ENCODE peak calls at places on chromosomes 3 and 15, in seven cellular contexts. R is GM12878, G is K562, W is GM12891, F is SK-N-SH, K is HepG2, D is H1. H is an unnamed sample.

GRCh38 chr15:90402230-90402629 is 14.2 kb downstream of the IQGAP1 start:
- DNase-seq in R (no peak), G (no peak), W (no peak), F (no peak), K (peak), D (no peak), H (no peak)

GRCh38 chr3:66177026-66177425 is 43.8 kb upstream of the SLC25A26 start:
- DNase-seq in R (no peak), G (no peak), W (no peak), F (no peak), K (no peak), D (no peak), H (no peak)

GRCh38 chr3:79737530-79737929 is 30.3 kb downstream of the ROBO1 start:
- DNase-seq in R (no peak), G (no peak), W (no peak), F (no peak), K (no peak), D (no peak), H (no peak)

GRCh38 chr3:184808021-184808420 is 3.9 kb upstream of the VPS8 start:
- DNase-seq in R (no peak), G (no peak), W (no peak), F (no peak), K (peak), D (peak), H (no peak)

GRCh38 chr3:186217820-186218164 is 108.9 kb upstream of the ETV5 start:
- DNase-seq in R (peak), G (no peak), W (no peak), F (no peak), K (peak), D (no peak), H (peak)

GRCh38 chr15:50055333-50056278 is 63.4 kb downstream of the ATP8B4 start:
- DNase-seq in R (no peak), G (no peak), W (no peak), F (no peak), K (no peak), D (no peak), H (no peak)

GRCh38 chr15:101045236-101045646 is 126.1 kb downstream of the LRRK1 start:
- DNase-seq in R (no peak), G (no peak), W (no peak), F (no peak), K (no peak), D (no peak), H (no peak)

GRCh38 chr3:3356836-3357235 is 177.3 kb upstream of the CRBN start:
- DNase-seq in R (no peak), G (no peak), W (no peak), F (no peak), K (no peak), D (no peak), H (no peak)

GRCh38 chr15:80599359-80599758 is 95.8 kb upstream of the ABHD17C start:
- DNase-seq in R (no peak), G (no peak), W (no peak), F (no peak), K (no peak), D (no peak), H (no peak)

GRCh38 chr3:34200576-34200975 is 402.1 kb downstream of the PDCD6IP start:
- DNase-seq in R (peak), G (no peak), W (no peak), F (no peak), K (no peak), D (no peak), H (no peak)

GRCh38 chr15:100902436-100903190 is 16.5 kb upstream of the LRRK1 start:
- DNase-seq in R (no peak), G (no peak), W (no peak), F (peak), K (peak), D (no peak), H (no peak)

GRCh38 chr15:39792954-39793353 is 10.3 kb upstream of the FSIP1 start:
- DNase-seq in R (no peak), G (no peak), W (no peak), F (peak), K (no peak), D (no peak), H (no peak)

GRCh38 chr3:177322846-177323245 is 125.6 kb upstream of the TBL1XR1 start:
- DNase-seq in R (no peak), G (no peak), W (no peak), F (no peak), K (no peak), D (no peak), H (no peak)

GRCh38 chr15:68385240-68385561 is 46.8 kb downstream of the ITGA11 start:
- DNase-seq in R (no peak), G (no peak), W (no peak), F (no peak), K (no peak), D (no peak), H (no peak)

GRCh38 chr15:52683585-52683984 is 4.4 kb upstream of the ATOSA start:
- DNase-seq in R (peak), G (no peak), W (no peak), F (no peak), K (no peak), D (no peak), H (no peak)

GRCh38 chr3:72510247-72510646 is 338.0 kb downstream of the SHQ1 start:
- DNase-seq in R (no peak), G (no peak), W (no peak), F (no peak), K (no peak), D (no peak), H (no peak)
- TF ChIP-seq TAF1 in R (no peak), G (no peak), W (no peak), F (no peak), K (no peak), D (no peak), H (no peak)

GRCh38 chr3:126432901-126433480 is 38.3 kb downstream of the CFAP100 start:
- DNase-seq in R (no peak), G (no peak), W (no peak), F (no peak), K (no peak), D (no peak), H (no peak)
- TF ChIP-seq TAF1 in R (no peak), G (no peak), W (no peak), F (no peak), K (no peak), D (no peak), H (no peak)

GRCh38 chr3:9930804-9931418 is 2.7 kb upstream of the CRELD1 start:
- DNase-seq in R (no peak), G (no peak), W (no peak), F (peak), K (peak), D (no peak), H (no peak)
- TF ChIP-seq TAF1 in R (no peak), G (no peak), W (no peak), F (no peak), K (no peak), D (no peak), H (no peak)

GRCh38 chr3:25448750-25449684 is 21.0 kb downstream of the RARB start:
- DNase-seq in R (no peak), G (no peak), W (no peak), F (peak), K (peak), D (no peak), H (no peak)
- TF ChIP-seq TAF1 in R (no peak), G (no peak), W (no peak), F (no peak), K (no peak), D (no peak), H (no peak)